ENCODE peak calls at places on chromosomes 12 and 14, in nine cellular contexts. One of them, this sample, is unnamed.

GRCh38 chr14:99728231-99728920 is 44.3 kb downstream of the CYP46A1 start:
- DNase-seq in progenitor cell of endocrine pancreas: no peak
- DNase-seq in effector memory CD4-positive, alpha-beta T cell: no peak
- DNase-seq in K562: no peak
- DNase-seq in amniotic epithelial cell: no peak
- DNase-seq in IMR-90: no peak
- DNase-seq in Peyer's patch: no peak
- DNase-seq in activated naive CD4-positive, alpha-beta T cell treated with anti-CD3 and anti-CD28 coated beads, Interleukin-2, amount 50 U/mL, for 16 hours: peak; percentile 5
- DNase-seq in ACHN: no peak
- DNase-seq in this sample: no peak

GRCh38 chr14:56895154-56895553 is 84.9 kb upstream of the OTX2 start:
- DNase-seq in progenitor cell of endocrine pancreas: no peak
- DNase-seq in effector memory CD4-positive, alpha-beta T cell: no peak
- DNase-seq in K562: no peak
- DNase-seq in amniotic epithelial cell: no peak
- DNase-seq in IMR-90: no peak
- DNase-seq in Peyer's patch: no peak
- DNase-seq in activated naive CD4-positive, alpha-beta T cell treated with anti-CD3 and anti-CD28 coated beads, Interleukin-2, amount 50 U/mL, for 16 hours: no peak
- DNase-seq in ACHN: no peak
- DNase-seq in this sample: no peak

GRCh38 chr14:105500036-105500725 is 9.1 kb downstream of the TEDC1 start:
- DNase-seq in progenitor cell of endocrine pancreas: no peak
- DNase-seq in effector memory CD4-positive, alpha-beta T cell: no peak
- DNase-seq in K562: no peak
- DNase-seq in amniotic epithelial cell: no peak
- DNase-seq in IMR-90: no peak
- DNase-seq in Peyer's patch: no peak
- DNase-seq in activated naive CD4-positive, alpha-beta T cell treated with anti-CD3 and anti-CD28 coated beads, Interleukin-2, amount 50 U/mL, for 16 hours: peak; percentile 9
- DNase-seq in ACHN: no peak
- DNase-seq in this sample: no peak

GRCh38 chr12:109157986-109158385 is 41.6 kb downstream of the ACACB start:
- DNase-seq in progenitor cell of endocrine pancreas: no peak
- DNase-seq in effector memory CD4-positive, alpha-beta T cell: no peak
- DNase-seq in K562: no peak
- DNase-seq in amniotic epithelial cell: no peak
- DNase-seq in IMR-90: no peak
- DNase-seq in Peyer's patch: no peak
- DNase-seq in activated naive CD4-positive, alpha-beta T cell treated with anti-CD3 and anti-CD28 coated beads, Interleukin-2, amount 50 U/mL, for 16 hours: no peak
- DNase-seq in ACHN: no peak
- DNase-seq in this sample: no peak

GRCh38 chr12:75721231-75721641 is 209.8 kb upstream of the KRR1 start:
- DNase-seq in progenitor cell of endocrine pancreas: no peak
- DNase-seq in effector memory CD4-positive, alpha-beta T cell: no peak
- DNase-seq in K562: no peak
- DNase-seq in amniotic epithelial cell: no peak
- DNase-seq in IMR-90: peak; percentile 19
- DNase-seq in Peyer's patch: no peak
- DNase-seq in activated naive CD4-positive, alpha-beta T cell treated with anti-CD3 and anti-CD28 coated beads, Interleukin-2, amount 50 U/mL, for 16 hours: no peak
- DNase-seq in ACHN: no peak
- DNase-seq in this sample: no peak

GRCh38 chr12:40263616-40264409 is 39.0 kb downstream of the LRRK2 start:
- DNase-seq in progenitor cell of endocrine pancreas: no peak
- DNase-seq in effector memory CD4-positive, alpha-beta T cell: no peak
- DNase-seq in K562: no peak
- DNase-seq in amniotic epithelial cell: peak; percentile 37
- DNase-seq in IMR-90: peak; percentile 38
- DNase-seq in Peyer's patch: peak; percentile 18
- DNase-seq in activated naive CD4-positive, alpha-beta T cell treated with anti-CD3 and anti-CD28 coated beads, Interleukin-2, amount 50 U/mL, for 16 hours: no peak
- DNase-seq in ACHN: no peak
- DNase-seq in this sample: no peak

GRCh38 chr12:113948151-113948914 is 17.8 kb downstream of the RBM19 start:
- DNase-seq in progenitor cell of endocrine pancreas: no peak
- DNase-seq in effector memory CD4-positive, alpha-beta T cell: no peak
- DNase-seq in K562: no peak
- DNase-seq in amniotic epithelial cell: no peak
- DNase-seq in IMR-90: no peak
- DNase-seq in Peyer's patch: no peak
- DNase-seq in activated naive CD4-positive, alpha-beta T cell treated with anti-CD3 and anti-CD28 coated beads, Interleukin-2, amount 50 U/mL, for 16 hours: no peak
- DNase-seq in ACHN: no peak
- DNase-seq in this sample: no peak

GRCh38 chr14:85793533-85793932 is 263.6 kb downstream of the FLRT2 start:
- DNase-seq in progenitor cell of endocrine pancreas: no peak
- DNase-seq in effector memory CD4-positive, alpha-beta T cell: no peak
- DNase-seq in K562: no peak
- DNase-seq in amniotic epithelial cell: no peak
- DNase-seq in IMR-90: no peak
- DNase-seq in Peyer's patch: no peak
- DNase-seq in activated naive CD4-positive, alpha-beta T cell treated with anti-CD3 and anti-CD28 coated beads, Interleukin-2, amount 50 U/mL, for 16 hours: no peak
- DNase-seq in ACHN: no peak
- DNase-seq in this sample: no peak

GRCh38 chr14:66228267-66228970 is 257.8 kb upstream of the CCDC196 start:
- DNase-seq in progenitor cell of endocrine pancreas: no peak
- DNase-seq in effector memory CD4-positive, alpha-beta T cell: no peak
- DNase-seq in K562: no peak
- DNase-seq in amniotic epithelial cell: peak; percentile 3
- DNase-seq in IMR-90: no peak
- DNase-seq in Peyer's patch: no peak
- DNase-seq in activated naive CD4-positive, alpha-beta T cell treated with anti-CD3 and anti-CD28 coated beads, Interleukin-2, amount 50 U/mL, for 16 hours: peak; percentile 10
- DNase-seq in ACHN: peak; percentile 36
- DNase-seq in this sample: no peak

GRCh38 chr12:80218925-80219714 is 119.8 kb downstream of the OTOGL start:
- DNase-seq in progenitor cell of endocrine pancreas: no peak
- DNase-seq in effector memory CD4-positive, alpha-beta T cell: no peak
- DNase-seq in K562: no peak
- DNase-seq in amniotic epithelial cell: no peak
- DNase-seq in IMR-90: no peak
- DNase-seq in Peyer's patch: no peak
- DNase-seq in activated naive CD4-positive, alpha-beta T cell treated with anti-CD3 and anti-CD28 coated beads, Interleukin-2, amount 50 U/mL, for 16 hours: no peak
- DNase-seq in ACHN: peak; percentile 32
- DNase-seq in this sample: no peak

GRCh38 chr12:132180648-132181546 is 36.6 kb downstream of the NOC4L start:
- DNase-seq in progenitor cell of endocrine pancreas: no peak
- DNase-seq in effector memory CD4-positive, alpha-beta T cell: no peak
- DNase-seq in K562: no peak
- DNase-seq in amniotic epithelial cell: no peak
- DNase-seq in IMR-90: no peak
- DNase-seq in Peyer's patch: no peak
- DNase-seq in activated naive CD4-positive, alpha-beta T cell treated with anti-CD3 and anti-CD28 coated beads, Interleukin-2, amount 50 U/mL, for 16 hours: no peak
- DNase-seq in ACHN: no peak
- DNase-seq in this sample: no peak

GRCh38 chr14:20400965-20401593 is 12.2 kb downstream of the TEP1 start:
- DNase-seq in progenitor cell of endocrine pancreas: no peak
- DNase-seq in effector memory CD4-positive, alpha-beta T cell: no peak
- DNase-seq in K562: no peak
- DNase-seq in amniotic epithelial cell: no peak
- DNase-seq in IMR-90: peak; percentile 24
- DNase-seq in Peyer's patch: no peak
- DNase-seq in activated naive CD4-positive, alpha-beta T cell treated with anti-CD3 and anti-CD28 coated beads, Interleukin-2, amount 50 U/mL, for 16 hours: peak; percentile 17
- DNase-seq in ACHN: peak; percentile 11
- DNase-seq in this sample: no peak

GRCh38 chr12:24814379-24815086 is 134.4 kb downstream of the BCAT1 start:
- DNase-seq in progenitor cell of endocrine pancreas: no peak
- DNase-seq in effector memory CD4-positive, alpha-beta T cell: no peak
- DNase-seq in K562: no peak
- DNase-seq in amniotic epithelial cell: no peak
- DNase-seq in IMR-90: no peak
- DNase-seq in Peyer's patch: no peak
- DNase-seq in activated naive CD4-positive, alpha-beta T cell treated with anti-CD3 and anti-CD28 coated beads, Interleukin-2, amount 50 U/mL, for 16 hours: no peak
- DNase-seq in ACHN: no peak
- DNase-seq in this sample: no peak

GRCh38 chr12:54026640-54027441 is 1.4 kb upstream of the HOXC6 start:
- DNase-seq in progenitor cell of endocrine pancreas: no peak
- DNase-seq in effector memory CD4-positive, alpha-beta T cell: no peak
- DNase-seq in K562: no peak
- DNase-seq in amniotic epithelial cell: no peak
- DNase-seq in IMR-90: no peak
- DNase-seq in Peyer's patch: no peak
- DNase-seq in activated naive CD4-positive, alpha-beta T cell treated with anti-CD3 and anti-CD28 coated beads, Interleukin-2, amount 50 U/mL, for 16 hours: no peak
- DNase-seq in ACHN: no peak
- DNase-seq in this sample: no peak

GRCh38 chr12:10409387-10409786 is at the start of gene KLRC4:
- DNase-seq in progenitor cell of endocrine pancreas: no peak
- DNase-seq in effector memory CD4-positive, alpha-beta T cell: no peak
- DNase-seq in K562: no peak
- DNase-seq in amniotic epithelial cell: peak; percentile 8
- DNase-seq in IMR-90: peak; percentile 16
- DNase-seq in Peyer's patch: no peak
- DNase-seq in activated naive CD4-positive, alpha-beta T cell treated with anti-CD3 and anti-CD28 coated beads, Interleukin-2, amount 50 U/mL, for 16 hours: no peak
- DNase-seq in ACHN: no peak
- DNase-seq in this sample: no peak

GRCh38 chr14:31395572-31396205 is 24.7 kb downstream of the HEATR5A start:
- DNase-seq in progenitor cell of endocrine pancreas: no peak
- DNase-seq in effector memory CD4-positive, alpha-beta T cell: no peak
- DNase-seq in K562: no peak
- DNase-seq in amniotic epithelial cell: no peak
- DNase-seq in IMR-90: no peak
- DNase-seq in Peyer's patch: no peak
- DNase-seq in activated naive CD4-positive, alpha-beta T cell treated with anti-CD3 and anti-CD28 coated beads, Interleukin-2, amount 50 U/mL, for 16 hours: no peak
- DNase-seq in ACHN: no peak
- DNase-seq in this sample: no peak